ENCODE peak calls at places on chromosomes 11 and 22, in ten cellular contexts. U is AG10803; Y is GM12865; R is neuronal stem cell; F is A673; N is HFF-Myc; H is CD8-positive, alpha-beta T cell; J is spleen; A is skeletal muscle cell; I is lung. C is an unnamed sample.

GRCh38 chr11:33970984-33971466 is 79.1 kb upstream of the LMO2 start:
- DNase-seq in H (no peak), N (peak; percentile 21), I (peak; percentile 47), J (no peak), Y (peak; percentile 67), U (peak; percentile 59), A (peak; percentile 13), F (peak; percentile 96), R (peak; percentile 47), C (peak; percentile 47)

GRCh38 chr11:10038916-10039315 is 255.1 kb downstream of the SBF2 start:
- DNase-seq in J (no peak), H (no peak), Y (no peak), N (no peak), F (no peak), I (no peak), U (peak; percentile 51), R (no peak), A (no peak), C (no peak)

GRCh38 chr11:44866301-44866700 is 84.4 kb downstream of the TP53I11 start:
- DNase-seq in A (no peak), I (no peak), Y (no peak), H (no peak), U (no peak), J (no peak), F (no peak), N (no peak), R (no peak), C (no peak)

GRCh38 chr11:18749681-18750319 is 23.8 kb upstream of the IGSF22 start:
- DNase-seq in N (peak; percentile 39), A (peak; percentile 29), H (no peak), Y (no peak), R (no peak), F (peak; percentile 38), U (peak; percentile 67), I (no peak), J (no peak), C (peak; percentile 66)

GRCh38 chr11:118132385-118133151 is 20.1 kb downstream of the SCN4B start:
- DNase-seq in A (no peak), I (no peak), J (no peak), F (no peak), N (no peak), U (no peak), R (no peak), H (no peak), Y (no peak), C (peak; percentile 65)

GRCh38 chr22:23915230-23915754 is 21.1 kb downstream of the MIF start:
- DNase-seq in J (no peak), I (no peak), A (no peak), N (no peak), Y (no peak), R (no peak), H (no peak), F (peak; percentile 50), U (no peak), C (no peak)

GRCh38 chr22:50674606-50675552 is 2.3 kb downstream of the SHANK3 start:
- DNase-seq in U (peak; percentile 14), J (no peak), N (no peak), A (no peak), R (peak; percentile 59), H (no peak), F (peak; percentile 43), I (peak; percentile 63), Y (no peak), C (peak; percentile 74)

GRCh38 chr11:130051077-130051476 is 18.6 kb upstream of the APLP2 start:
- DNase-seq in H (no peak), J (no peak), A (no peak), Y (no peak), U (peak; percentile 75), R (no peak), N (no peak), F (no peak), I (no peak), C (no peak)

GRCh38 chr11:103608566-103608965 is 427.9 kb upstream of the DDI1 start:
- DNase-seq in I (no peak), F (no peak), U (peak; percentile 52), A (no peak), H (no peak), Y (no peak), R (no peak), N (no peak), J (no peak), C (peak; percentile 45)

GRCh38 chr11:46827995-46828394 is 18.1 kb downstream of the CKAP5 start:
- DNase-seq in U (peak; percentile 7), N (no peak), I (no peak), R (no peak), Y (no peak), H (no peak), A (peak; percentile 4), J (no peak), F (no peak), C (no peak)

GRCh38 chr22:20011993-20012740 is 4.5 kb downstream of the ARVCF start:
- DNase-seq in I (no peak), A (no peak), Y (no peak), J (peak; percentile 56), R (no peak), H (no peak), N (no peak), U (no peak), F (no peak), C (no peak)

GRCh38 chr11:129766858-129767604 is 48.6 kb upstream of the TMEM45B start:
- DNase-seq in Y (peak; percentile 27), I (no peak), H (no peak), N (no peak), R (peak; percentile 26), U (peak; percentile 23), F (peak; percentile 66), J (no peak), A (no peak), C (peak; percentile 27)

DNA sequence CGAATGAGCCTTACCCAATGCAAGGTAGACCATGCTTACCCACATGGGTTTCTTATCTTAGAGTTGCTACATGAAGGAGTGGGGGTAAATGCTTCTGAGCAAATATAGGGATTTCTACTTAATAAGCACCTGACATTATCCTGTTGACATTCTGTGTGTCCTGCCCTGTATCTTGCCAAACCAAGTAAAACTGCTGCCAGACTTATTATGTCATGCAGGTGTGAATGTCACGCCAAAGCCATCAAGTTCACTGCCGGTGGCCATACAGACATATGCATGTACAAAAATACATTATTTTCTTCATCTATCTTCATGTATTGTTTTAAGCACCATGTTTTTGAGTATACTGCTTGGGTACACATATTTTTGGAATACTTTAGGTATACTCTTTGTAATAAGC is 70.2 kb downstream of the NOX4 start:
- DNase-seq in R (no peak), Y (no peak), A (no peak), U (no peak), I (no peak), F (no peak), N (no peak), J (no peak), H (no peak), C (no peak)
- H3K4me3 ChIP-seq in R (no peak overlapping the region), Y (no peak overlapping the region), A (no peak overlapping the region), U (no peak overlapping the region), I (no peak overlapping the region), F (no peak overlapping the region), N (no peak overlapping the region), J (no peak overlapping the region), H (no peak overlapping the region), C (no peak overlapping the region)

GRCh38 chr22:26577081-26577480 is 12.9 kb downstream of the TPST2 start:
- DNase-seq in R (no peak), U (no peak), J (peak; percentile 31), F (no peak), I (no peak), A (no peak), H (no peak), Y (no peak), N (no peak), C (no peak)

GRCh38 chr22:26581026-26581425 is 8.9 kb downstream of the TPST2 start:
- DNase-seq in U (no peak), R (no peak), I (no peak), A (no peak), Y (no peak), J (peak; percentile 16), F (no peak), N (no peak), H (no peak), C (no peak)

GRCh38 chr22:26581769-26582168 is 8.2 kb downstream of the TPST2 start:
- DNase-seq in H (no peak), Y (no peak), R (no peak), U (no peak), A (no peak), I (no peak), J (peak; percentile 17), N (no peak), F (no peak), C (no peak)

GRCh38 chr22:26579331-26579886 is 10.5 kb downstream of the TPST2 start:
- DNase-seq in N (no peak), I (no peak), R (no peak), Y (peak; percentile 73), U (no peak), H (peak; percentile 50), A (no peak), F (no peak), J (peak; percentile 93), C (no peak)

GRCh38 chr22:26580240-26580962 is 9.5 kb downstream of the TPST2 start:
- DNase-seq in J (peak; percentile 47), U (no peak), A (no peak), H (no peak), F (no peak), I (no peak), Y (no peak), R (no peak), N (no peak), C (no peak)
- H3K4me3 ChIP-seq in J (no peak overlapping the region), U (no peak overlapping the region), A (no peak overlapping the region), H (no peak overlapping the region), F (no peak overlapping the region), I (no peak overlapping the region), Y (no peak overlapping the region), R (no peak overlapping the region), N (no peak overlapping the region), C (no peak overlapping the region)

GRCh38 chr11:131546218-131546895 is 175.9 kb downstream of the NTM start:
- DNase-seq in H (no peak), A (no peak), U (no peak), I (no peak), F (no peak), Y (no peak), N (no peak), R (no peak), J (no peak), C (no peak)
- H3K4me3 ChIP-seq in H (no peak overlapping the region), A (peak overlapping the region; percentile 9), U (peak overlapping the region; percentile 35), I (no peak overlapping the region), F (no peak overlapping the region), Y (no peak overlapping the region), N (no peak overlapping the region), R (no peak overlapping the region), J (no peak overlapping the region), C (no peak overlapping the region)

DNA sequence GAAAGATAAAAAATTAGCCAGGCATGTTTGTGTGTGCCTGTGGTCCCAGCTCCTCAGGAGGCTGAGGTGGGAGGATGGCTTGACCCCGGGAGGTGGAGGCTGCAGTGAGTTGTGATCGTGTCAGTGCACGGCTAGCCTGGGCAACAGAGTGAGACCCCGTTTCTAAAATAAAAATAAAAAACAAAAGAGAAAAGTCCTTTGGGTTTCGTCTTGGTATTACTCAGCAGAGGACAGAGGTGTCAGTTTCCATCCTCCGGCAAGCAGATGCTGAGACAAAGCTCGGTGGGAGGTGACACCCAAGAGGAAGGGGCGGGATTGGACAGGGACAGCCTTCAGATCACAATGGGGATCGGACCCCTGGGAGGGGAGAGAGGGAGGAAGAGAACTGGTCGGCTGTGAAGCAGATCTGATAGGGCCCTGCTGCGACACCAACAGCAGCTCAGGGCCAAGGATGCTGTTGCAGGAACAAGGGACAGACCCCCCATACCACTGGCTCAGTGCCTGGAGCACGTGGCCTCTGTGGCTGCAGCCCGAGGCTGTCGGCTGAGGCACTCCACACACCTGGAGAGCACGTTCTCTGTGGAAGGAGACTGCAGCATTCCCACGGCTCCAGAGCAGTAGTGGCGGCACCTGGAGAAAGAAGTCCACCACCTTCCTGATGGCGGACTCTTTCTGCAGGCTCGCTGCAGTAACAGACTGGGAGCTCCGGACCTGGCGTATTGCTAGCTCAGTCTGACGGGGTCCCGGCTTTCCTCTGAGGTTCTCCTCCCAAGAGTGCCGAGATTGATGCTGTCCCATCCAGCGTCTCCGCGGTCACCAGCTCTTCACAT is 5.2 kb upstream of the BID start:
- DNase-seq in I (no peak), F (peak; percentile 37), A (no peak), H (no peak), J (peak; percentile 43), Y (peak; percentile 92), R (no peak), N (no peak), U (no peak), C (no peak)
- H3K4me3 ChIP-seq in I (no peak overlapping the region), F (no peak overlapping the region), A (no peak overlapping the region), H (peak overlapping the region; percentile 27), J (no peak overlapping the region), Y (peak overlapping the region; percentile 90), R (no peak overlapping the region), N (no peak overlapping the region), U (no peak overlapping the region), C (no peak overlapping the region)

C was measured in bronchial epithelial cell.